ENCODE peak calls at places on chromosomes 3 and 15, in ten cellular contexts. One of them, this sample, is unnamed.

GRCh38 chr3:62332771-62333381 is 40.5 kb downstream of the FEZF2 start:
- DNase-seq in tibial nerve: peak
- DNase-seq in HCEC 1CT: peak
- DNase-seq in substantia nigra: no peak
- DNase-seq in lower lobe of right lung: no peak
- DNase-seq in CD8-positive, alpha-beta memory T cell: no peak
- DNase-seq in GM03348: peak
- DNase-seq in adrenal gland: no peak
- DNase-seq in stimulated activated CD4-positive, alpha-beta T cell treated with anti-CD3 and anti-CD28 coated beads, Interleukin-12 subunit alpha, Interleukin-12 subunit beta, amount 100 ng/mL, for 48 hours: no peak
- DNase-seq in effector CD4-positive, alpha-beta T cell: no peak
- DNase-seq in this sample: no peak

GRCh38 chr3:170989100-170989648 is 37.3 kb downstream of the SLC2A2 start:
- DNase-seq in tibial nerve: no peak
- DNase-seq in HCEC 1CT: no peak
- DNase-seq in substantia nigra: no peak
- DNase-seq in lower lobe of right lung: no peak
- DNase-seq in CD8-positive, alpha-beta memory T cell: no peak
- DNase-seq in GM03348: no peak
- DNase-seq in adrenal gland: no peak
- DNase-seq in stimulated activated CD4-positive, alpha-beta T cell treated with anti-CD3 and anti-CD28 coated beads, Interleukin-12 subunit alpha, Interleukin-12 subunit beta, amount 100 ng/mL, for 48 hours: no peak
- DNase-seq in effector CD4-positive, alpha-beta T cell: no peak
- DNase-seq in this sample: no peak

GRCh38 chr15:87287156-87287555 is 969.4 kb downstream of the NTRK3 start:
- DNase-seq in tibial nerve: no peak
- DNase-seq in HCEC 1CT: no peak
- DNase-seq in substantia nigra: no peak
- DNase-seq in lower lobe of right lung: no peak
- DNase-seq in CD8-positive, alpha-beta memory T cell: no peak
- DNase-seq in GM03348: peak
- DNase-seq in adrenal gland: no peak
- DNase-seq in stimulated activated CD4-positive, alpha-beta T cell treated with anti-CD3 and anti-CD28 coated beads, Interleukin-12 subunit alpha, Interleukin-12 subunit beta, amount 100 ng/mL, for 48 hours: no peak
- DNase-seq in effector CD4-positive, alpha-beta T cell: no peak
- DNase-seq in this sample: no peak

GRCh38 chr3:153252963-153253362 is 90.9 kb downstream of the RAP2B start:
- DNase-seq in tibial nerve: no peak
- DNase-seq in HCEC 1CT: no peak
- DNase-seq in substantia nigra: no peak
- DNase-seq in lower lobe of right lung: no peak
- DNase-seq in CD8-positive, alpha-beta memory T cell: no peak
- DNase-seq in GM03348: no peak
- DNase-seq in adrenal gland: no peak
- DNase-seq in stimulated activated CD4-positive, alpha-beta T cell treated with anti-CD3 and anti-CD28 coated beads, Interleukin-12 subunit alpha, Interleukin-12 subunit beta, amount 100 ng/mL, for 48 hours: no peak
- DNase-seq in effector CD4-positive, alpha-beta T cell: no peak
- DNase-seq in this sample: no peak

GRCh38 chr15:58748040-58748786 is 1.3 kb downstream of the ADAM10 start:
- DNase-seq in tibial nerve: no peak
- DNase-seq in HCEC 1CT: no peak
- DNase-seq in substantia nigra: no peak
- DNase-seq in lower lobe of right lung: no peak
- DNase-seq in CD8-positive, alpha-beta memory T cell: no peak
- DNase-seq in GM03348: no peak
- DNase-seq in adrenal gland: no peak
- DNase-seq in stimulated activated CD4-positive, alpha-beta T cell treated with anti-CD3 and anti-CD28 coated beads, Interleukin-12 subunit alpha, Interleukin-12 subunit beta, amount 100 ng/mL, for 48 hours: peak
- DNase-seq in effector CD4-positive, alpha-beta T cell: peak
- DNase-seq in this sample: no peak

GRCh38 chr15:56286213-56286612 is 42.5 kb upstream of the RFX7 start:
- DNase-seq in tibial nerve: no peak
- DNase-seq in HCEC 1CT: no peak
- DNase-seq in substantia nigra: no peak
- DNase-seq in lower lobe of right lung: no peak
- DNase-seq in CD8-positive, alpha-beta memory T cell: no peak
- DNase-seq in GM03348: no peak
- DNase-seq in adrenal gland: no peak
- DNase-seq in stimulated activated CD4-positive, alpha-beta T cell treated with anti-CD3 and anti-CD28 coated beads, Interleukin-12 subunit alpha, Interleukin-12 subunit beta, amount 100 ng/mL, for 48 hours: no peak
- DNase-seq in effector CD4-positive, alpha-beta T cell: no peak
- DNase-seq in this sample: no peak

GRCh38 chr3:15345051-15345607 is 12.7 kb upstream of the SH3BP5 start:
- DNase-seq in tibial nerve: no peak
- DNase-seq in HCEC 1CT: no peak
- DNase-seq in substantia nigra: no peak
- DNase-seq in lower lobe of right lung: no peak
- DNase-seq in CD8-positive, alpha-beta memory T cell: no peak
- DNase-seq in GM03348: no peak
- DNase-seq in adrenal gland: no peak
- DNase-seq in stimulated activated CD4-positive, alpha-beta T cell treated with anti-CD3 and anti-CD28 coated beads, Interleukin-12 subunit alpha, Interleukin-12 subunit beta, amount 100 ng/mL, for 48 hours: no peak
- DNase-seq in effector CD4-positive, alpha-beta T cell: no peak
- DNase-seq in this sample: no peak

GRCh38 chr3:177744873-177745646 is 547.8 kb upstream of the TBL1XR1 start:
- DNase-seq in tibial nerve: no peak
- DNase-seq in HCEC 1CT: no peak
- DNase-seq in substantia nigra: no peak
- DNase-seq in lower lobe of right lung: peak
- DNase-seq in CD8-positive, alpha-beta memory T cell: no peak
- DNase-seq in GM03348: no peak
- DNase-seq in adrenal gland: no peak
- DNase-seq in stimulated activated CD4-positive, alpha-beta T cell treated with anti-CD3 and anti-CD28 coated beads, Interleukin-12 subunit alpha, Interleukin-12 subunit beta, amount 100 ng/mL, for 48 hours: no peak
- DNase-seq in effector CD4-positive, alpha-beta T cell: no peak
- DNase-seq in this sample: no peak

GRCh38 chr3:100245146-100245545 is 15.6 kb upstream of the TBC1D23 start:
- DNase-seq in tibial nerve: no peak
- DNase-seq in HCEC 1CT: no peak
- DNase-seq in substantia nigra: no peak
- DNase-seq in lower lobe of right lung: no peak
- DNase-seq in CD8-positive, alpha-beta memory T cell: no peak
- DNase-seq in GM03348: peak
- DNase-seq in adrenal gland: no peak
- DNase-seq in stimulated activated CD4-positive, alpha-beta T cell treated with anti-CD3 and anti-CD28 coated beads, Interleukin-12 subunit alpha, Interleukin-12 subunit beta, amount 100 ng/mL, for 48 hours: no peak
- DNase-seq in effector CD4-positive, alpha-beta T cell: no peak
- DNase-seq in this sample: no peak

GRCh38 chr15:42194502-42194901 is 13.6 kb downstream of the VPS39 start:
- DNase-seq in tibial nerve: no peak
- DNase-seq in HCEC 1CT: peak
- DNase-seq in substantia nigra: no peak
- DNase-seq in lower lobe of right lung: peak
- DNase-seq in CD8-positive, alpha-beta memory T cell: no peak
- DNase-seq in GM03348: no peak
- DNase-seq in adrenal gland: peak
- DNase-seq in stimulated activated CD4-positive, alpha-beta T cell treated with anti-CD3 and anti-CD28 coated beads, Interleukin-12 subunit alpha, Interleukin-12 subunit beta, amount 100 ng/mL, for 48 hours: no peak
- DNase-seq in effector CD4-positive, alpha-beta T cell: no peak
- DNase-seq in this sample: no peak

GRCh38 chr3:172708905-172709775 is 1.7 kb downstream of the NCEH1 start:
- DNase-seq in tibial nerve: no peak
- DNase-seq in HCEC 1CT: no peak
- DNase-seq in substantia nigra: no peak
- DNase-seq in lower lobe of right lung: no peak
- DNase-seq in CD8-positive, alpha-beta memory T cell: no peak
- DNase-seq in GM03348: no peak
- DNase-seq in adrenal gland: no peak
- DNase-seq in stimulated activated CD4-positive, alpha-beta T cell treated with anti-CD3 and anti-CD28 coated beads, Interleukin-12 subunit alpha, Interleukin-12 subunit beta, amount 100 ng/mL, for 48 hours: no peak
- DNase-seq in effector CD4-positive, alpha-beta T cell: no peak
- DNase-seq in this sample: no peak

GRCh38 chr3:78846688-78847087 is 921.1 kb downstream of the ROBO1 start:
- DNase-seq in tibial nerve: no peak
- DNase-seq in HCEC 1CT: peak
- DNase-seq in substantia nigra: no peak
- DNase-seq in lower lobe of right lung: no peak
- DNase-seq in CD8-positive, alpha-beta memory T cell: no peak
- DNase-seq in GM03348: peak
- DNase-seq in adrenal gland: no peak
- DNase-seq in stimulated activated CD4-positive, alpha-beta T cell treated with anti-CD3 and anti-CD28 coated beads, Interleukin-12 subunit alpha, Interleukin-12 subunit beta, amount 100 ng/mL, for 48 hours: no peak
- DNase-seq in effector CD4-positive, alpha-beta T cell: no peak
- DNase-seq in this sample: no peak

GRCh38 chr3:161273589-161274218 is 52.6 kb downstream of the NMD3 start:
- DNase-seq in tibial nerve: peak
- DNase-seq in HCEC 1CT: peak
- DNase-seq in substantia nigra: no peak
- DNase-seq in lower lobe of right lung: no peak
- DNase-seq in CD8-positive, alpha-beta memory T cell: peak
- DNase-seq in GM03348: peak
- DNase-seq in adrenal gland: no peak
- DNase-seq in stimulated activated CD4-positive, alpha-beta T cell treated with anti-CD3 and anti-CD28 coated beads, Interleukin-12 subunit alpha, Interleukin-12 subunit beta, amount 100 ng/mL, for 48 hours: peak
- DNase-seq in effector CD4-positive, alpha-beta T cell: peak
- DNase-seq in this sample: no peak

GRCh38 chr15:101723161-101723873 is 956 bp downstream of the TARS3 start:
- DNase-seq in tibial nerve: no peak
- DNase-seq in HCEC 1CT: peak
- DNase-seq in substantia nigra: no peak
- DNase-seq in lower lobe of right lung: no peak
- DNase-seq in CD8-positive, alpha-beta memory T cell: peak
- DNase-seq in GM03348: peak
- DNase-seq in adrenal gland: peak
- DNase-seq in stimulated activated CD4-positive, alpha-beta T cell treated with anti-CD3 and anti-CD28 coated beads, Interleukin-12 subunit alpha, Interleukin-12 subunit beta, amount 100 ng/mL, for 48 hours: no peak
- DNase-seq in effector CD4-positive, alpha-beta T cell: peak
- DNase-seq in this sample: peak

GRCh38 chr3:160027541-160028195 is 39.0 kb downstream of the IL12A start:
- DNase-seq in tibial nerve: no peak
- DNase-seq in HCEC 1CT: peak
- DNase-seq in substantia nigra: no peak
- DNase-seq in lower lobe of right lung: no peak
- DNase-seq in CD8-positive, alpha-beta memory T cell: no peak
- DNase-seq in GM03348: peak
- DNase-seq in adrenal gland: no peak
- DNase-seq in stimulated activated CD4-positive, alpha-beta T cell treated with anti-CD3 and anti-CD28 coated beads, Interleukin-12 subunit alpha, Interleukin-12 subunit beta, amount 100 ng/mL, for 48 hours: no peak
- DNase-seq in effector CD4-positive, alpha-beta T cell: no peak
- DNase-seq in this sample: no peak

GRCh38 chr3:187665010-187665409 is 5.2 kb downstream of the SST start:
- DNase-seq in tibial nerve: no peak
- DNase-seq in HCEC 1CT: no peak
- DNase-seq in substantia nigra: no peak
- DNase-seq in lower lobe of right lung: no peak
- DNase-seq in CD8-positive, alpha-beta memory T cell: no peak
- DNase-seq in GM03348: no peak
- DNase-seq in adrenal gland: no peak
- DNase-seq in stimulated activated CD4-positive, alpha-beta T cell treated with anti-CD3 and anti-CD28 coated beads, Interleukin-12 subunit alpha, Interleukin-12 subunit beta, amount 100 ng/mL, for 48 hours: no peak
- DNase-seq in effector CD4-positive, alpha-beta T cell: no peak
- DNase-seq in this sample: no peak

GRCh38 chr3:66348696-66349095 is 127.9 kb downstream of the SLC25A26 start:
- DNase-seq in tibial nerve: no peak
- DNase-seq in HCEC 1CT: no peak
- DNase-seq in substantia nigra: no peak
- DNase-seq in lower lobe of right lung: no peak
- DNase-seq in CD8-positive, alpha-beta memory T cell: no peak
- DNase-seq in GM03348: no peak
- DNase-seq in adrenal gland: no peak
- DNase-seq in stimulated activated CD4-positive, alpha-beta T cell treated with anti-CD3 and anti-CD28 coated beads, Interleukin-12 subunit alpha, Interleukin-12 subunit beta, amount 100 ng/mL, for 48 hours: no peak
- DNase-seq in effector CD4-positive, alpha-beta T cell: no peak
- DNase-seq in this sample: no peak

GRCh38 chr3:89042251-89042650 is 65.2 kb upstream of the EPHA3 start:
- DNase-seq in tibial nerve: no peak
- DNase-seq in HCEC 1CT: peak
- DNase-seq in substantia nigra: no peak
- DNase-seq in lower lobe of right lung: no peak
- DNase-seq in CD8-positive, alpha-beta memory T cell: no peak
- DNase-seq in GM03348: peak
- DNase-seq in adrenal gland: no peak
- DNase-seq in stimulated activated CD4-positive, alpha-beta T cell treated with anti-CD3 and anti-CD28 coated beads, Interleukin-12 subunit alpha, Interleukin-12 subunit beta, amount 100 ng/mL, for 48 hours: no peak
- DNase-seq in effector CD4-positive, alpha-beta T cell: no peak
- DNase-seq in this sample: no peak

GRCh38 chr3:164004205-164004604 is 1074.1 kb downstream of the SI start:
- DNase-seq in tibial nerve: no peak
- DNase-seq in HCEC 1CT: no peak
- DNase-seq in substantia nigra: no peak
- DNase-seq in lower lobe of right lung: no peak
- DNase-seq in CD8-positive, alpha-beta memory T cell: no peak
- DNase-seq in GM03348: no peak
- DNase-seq in adrenal gland: no peak
- DNase-seq in stimulated activated CD4-positive, alpha-beta T cell treated with anti-CD3 and anti-CD28 coated beads, Interleukin-12 subunit alpha, Interleukin-12 subunit beta, amount 100 ng/mL, for 48 hours: no peak
- DNase-seq in effector CD4-positive, alpha-beta T cell: no peak
- DNase-seq in this sample: no peak

GRCh38 chr3:69012111-69012835 is 1.2 kb downstream of the EOGT start:
- DNase-seq in tibial nerve: no peak
- DNase-seq in HCEC 1CT: peak
- DNase-seq in substantia nigra: no peak
- DNase-seq in lower lobe of right lung: peak
- DNase-seq in CD8-positive, alpha-beta memory T cell: no peak
- DNase-seq in GM03348: peak
- DNase-seq in adrenal gland: peak
- DNase-seq in stimulated activated CD4-positive, alpha-beta T cell treated with anti-CD3 and anti-CD28 coated beads, Interleukin-12 subunit alpha, Interleukin-12 subunit beta, amount 100 ng/mL, for 48 hours: no peak
- DNase-seq in effector CD4-positive, alpha-beta T cell: no peak
- DNase-seq in this sample: no peak

GRCh38 chr15:77507911-77508310 is 87.2 kb downstream of the HMG20A start:
- DNase-seq in tibial nerve: peak
- DNase-seq in HCEC 1CT: no peak
- DNase-seq in substantia nigra: no peak
- DNase-seq in lower lobe of right lung: no peak
- DNase-seq in CD8-positive, alpha-beta memory T cell: no peak
- DNase-seq in GM03348: peak
- DNase-seq in adrenal gland: peak
- DNase-seq in stimulated activated CD4-positive, alpha-beta T cell treated with anti-CD3 and anti-CD28 coated beads, Interleukin-12 subunit alpha, Interleukin-12 subunit beta, amount 100 ng/mL, for 48 hours: no peak
- DNase-seq in effector CD4-positive, alpha-beta T cell: no peak
- DNase-seq in this sample: no peak

GRCh38 chr3:58034738-58035511 is 26.7 kb downstream of the FLNB start:
- DNase-seq in tibial nerve: no peak
- DNase-seq in HCEC 1CT: no peak
- DNase-seq in substantia nigra: no peak
- DNase-seq in lower lobe of right lung: no peak
- DNase-seq in CD8-positive, alpha-beta memory T cell: peak
- DNase-seq in GM03348: no peak
- DNase-seq in adrenal gland: no peak
- DNase-seq in stimulated activated CD4-positive, alpha-beta T cell treated with anti-CD3 and anti-CD28 coated beads, Interleukin-12 subunit alpha, Interleukin-12 subunit beta, amount 100 ng/mL, for 48 hours: no peak
- DNase-seq in effector CD4-positive, alpha-beta T cell: peak
- DNase-seq in this sample: peak

GRCh38 chr3:48711727-48712126 is 5.3 kb downstream of the IP6K2 start:
- DNase-seq in tibial nerve: no peak
- DNase-seq in HCEC 1CT: no peak
- DNase-seq in substantia nigra: no peak
- DNase-seq in lower lobe of right lung: no peak
- DNase-seq in CD8-positive, alpha-beta memory T cell: no peak
- DNase-seq in GM03348: no peak
- DNase-seq in adrenal gland: no peak
- DNase-seq in stimulated activated CD4-positive, alpha-beta T cell treated with anti-CD3 and anti-CD28 coated beads, Interleukin-12 subunit alpha, Interleukin-12 subunit beta, amount 100 ng/mL, for 48 hours: no peak
- DNase-seq in effector CD4-positive, alpha-beta T cell: no peak
- DNase-seq in this sample: no peak

GRCh38 chr15:70559223-70559823 is 204.0 kb downstream of the UACA start:
- DNase-seq in tibial nerve: peak
- DNase-seq in HCEC 1CT: peak
- DNase-seq in substantia nigra: no peak
- DNase-seq in lower lobe of right lung: no peak
- DNase-seq in CD8-positive, alpha-beta memory T cell: peak
- DNase-seq in GM03348: peak
- DNase-seq in adrenal gland: peak
- DNase-seq in stimulated activated CD4-positive, alpha-beta T cell treated with anti-CD3 and anti-CD28 coated beads, Interleukin-12 subunit alpha, Interleukin-12 subunit beta, amount 100 ng/mL, for 48 hours: peak
- DNase-seq in effector CD4-positive, alpha-beta T cell: peak
- DNase-seq in this sample: no peak

GRCh38 chr3:72405943-72406585 is 442.2 kb downstream of the SHQ1 start:
- DNase-seq in tibial nerve: no peak
- DNase-seq in HCEC 1CT: no peak
- DNase-seq in substantia nigra: no peak
- DNase-seq in lower lobe of right lung: no peak
- DNase-seq in CD8-positive, alpha-beta memory T cell: no peak
- DNase-seq in GM03348: no peak
- DNase-seq in adrenal gland: peak
- DNase-seq in stimulated activated CD4-positive, alpha-beta T cell treated with anti-CD3 and anti-CD28 coated beads, Interleukin-12 subunit alpha, Interleukin-12 subunit beta, amount 100 ng/mL, for 48 hours: no peak
- DNase-seq in effector CD4-positive, alpha-beta T cell: no peak
- DNase-seq in this sample: no peak

GRCh38 chr15:70127288-70127746 is 29.6 kb upstream of the TLE3 start:
- DNase-seq in tibial nerve: peak
- DNase-seq in HCEC 1CT: no peak
- DNase-seq in substantia nigra: no peak
- DNase-seq in lower lobe of right lung: no peak
- DNase-seq in CD8-positive, alpha-beta memory T cell: no peak
- DNase-seq in GM03348: no peak
- DNase-seq in adrenal gland: peak
- DNase-seq in stimulated activated CD4-positive, alpha-beta T cell treated with anti-CD3 and anti-CD28 coated beads, Interleukin-12 subunit alpha, Interleukin-12 subunit beta, amount 100 ng/mL, for 48 hours: no peak
- DNase-seq in effector CD4-positive, alpha-beta T cell: no peak
- DNase-seq in this sample: no peak

GRCh38 chr15:60358935-60359672 is 38.7 kb downstream of the ANXA2 start:
- DNase-seq in tibial nerve: no peak
- DNase-seq in HCEC 1CT: peak
- DNase-seq in substantia nigra: no peak
- DNase-seq in lower lobe of right lung: no peak
- DNase-seq in CD8-positive, alpha-beta memory T cell: no peak
- DNase-seq in GM03348: peak
- DNase-seq in adrenal gland: no peak
- DNase-seq in stimulated activated CD4-positive, alpha-beta T cell treated with anti-CD3 and anti-CD28 coated beads, Interleukin-12 subunit alpha, Interleukin-12 subunit beta, amount 100 ng/mL, for 48 hours: no peak
- DNase-seq in effector CD4-positive, alpha-beta T cell: no peak
- DNase-seq in this sample: no peak

GRCh38 chr3:23612296-23612891 is 193.4 kb upstream of the UBE2E1 start:
- DNase-seq in tibial nerve: no peak
- DNase-seq in HCEC 1CT: peak
- DNase-seq in substantia nigra: no peak
- DNase-seq in lower lobe of right lung: no peak
- DNase-seq in CD8-positive, alpha-beta memory T cell: no peak
- DNase-seq in GM03348: peak
- DNase-seq in adrenal gland: no peak
- DNase-seq in stimulated activated CD4-positive, alpha-beta T cell treated with anti-CD3 and anti-CD28 coated beads, Interleukin-12 subunit alpha, Interleukin-12 subunit beta, amount 100 ng/mL, for 48 hours: no peak
- DNase-seq in effector CD4-positive, alpha-beta T cell: no peak
- DNase-seq in this sample: no peak

This sample was measured in stimulated activated naive B cell treated with anti-CD40 and anti-IgM and Interleukin-4, amounts not matched to agents 10 μg/mL and 1 μg/mL and 100 μg/mL, for 72 hours.